ENCODE peak calls at places on chromosomes 2 and 18, in five cellular contexts. V is NCI-H1105 treated with DMSO at 0.1 percent for 48 hours; S is activated B cell treated with CpG ODN at 0.5 μM for 24 hours; A is HEK293T; Q is stimulated activated CD4-positive, alpha-beta T cell treated with anti-CD3 and anti-CD28 coated beads, Interleukin-2, amount 100 ng/mL, for 48 hours. Y is an unnamed sample.

GRCh38 chr18:3062798-3063563 is 50.0 kb upstream of the LPIN2 start:
- DNase-seq in V (no peak), S (peak), A (peak), Q (peak), Y (peak)

GRCh38 chr2:241540766-241541561 is 17.6 kb upstream of the BOK start:
- DNase-seq in V (no peak), S (peak), A (peak), Q (peak), Y (peak)

GRCh38 chr18:2641638-2642037 is 13.9 kb upstream of the SMCHD1 start:
- DNase-seq in V (no peak), S (no peak), A (no peak), Q (no peak), Y (peak)

GRCh38 chr2:75403991-75404428 is 156.7 kb downstream of the EVA1A start:
- DNase-seq in V (peak), S (no peak), A (peak), Q (no peak), Y (peak)

GRCh38 chr2:222799262-222799918 is 61.4 kb upstream of the ACSL3 start:
- DNase-seq in V (no peak), S (no peak), A (no peak), Q (no peak), Y (no peak)

GRCh38 chr2:233867993-233868532 is at the start of gene MSL3B:
- DNase-seq in V (no peak), S (peak), A (peak), Q (peak), Y (peak)

GRCh38 chr18:55421612-55422381 is 166.2 kb downstream of the TCF4 start:
- DNase-seq in V (peak), S (no peak), A (no peak), Q (no peak), Y (peak)

GRCh38 chr2:183185534-183185933 is 61.3 kb downstream of the NUP35 start:
- DNase-seq in V (no peak), S (no peak), A (no peak), Q (no peak), Y (no peak)

GRCh38 chr2:240384711-240385450 is 50.6 kb upstream of the GPC1 start:
- DNase-seq in V (no peak), S (no peak), A (no peak), Q (no peak), Y (no peak)

GRCh38 chr2:120293123-120293990 is 40.7 kb downstream of the RALB start:
- DNase-seq in V (no peak), S (no peak), A (no peak), Q (no peak), Y (no peak)

GRCh38 chr2:200155652-200156051 is 150.8 kb upstream of the SPATS2L start:
- DNase-seq in V (no peak), S (no peak), A (no peak), Q (no peak), Y (no peak)

GRCh38 chr2:102588213-102588939 is 31.0 kb upstream of the SLC9A2 start:
- DNase-seq in V (no peak), S (no peak), A (no peak), Q (no peak), Y (peak)

GRCh38 chr2:46985512-46985911 is 69.9 kb upstream of the MCFD2 start:
- DNase-seq in V (no peak), S (no peak), A (no peak), Q (no peak), Y (no peak)

GRCh38 chr2:166230024-166230723 is 102.4 kb upstream of the SCN1A start:
- DNase-seq in V (no peak), S (no peak), A (no peak), Q (no peak), Y (peak)

GRCh38 chr2:3712841-3713503 is 9.6 kb downstream of the DCDC2C start:
- DNase-seq in V (peak), S (no peak), A (no peak), Q (no peak), Y (peak)

GRCh38 chr18:39462436-39462835 is 1896.8 kb upstream of the CELF4 start:
- DNase-seq in V (no peak), S (no peak), A (no peak), Q (no peak), Y (no peak)

GRCh38 chr2:187853413-187853812 is 299.2 kb upstream of the TFPI start:
- DNase-seq in V (no peak), S (no peak), A (no peak), Q (no peak), Y (no peak)

GRCh38 chr2:39228413-39229209 is 15.2 kb downstream of the CDKL4 start:
- DNase-seq in V (no peak), S (peak), A (no peak), Q (no peak), Y (no peak)

GRCh38 chr2:218026676-218027425 is 24.1 kb upstream of the TNS1 start:
- DNase-seq in V (peak), S (no peak), A (no peak), Q (no peak), Y (no peak)

GRCh38 chr18:39302481-39302880 is 1736.9 kb upstream of the CELF4 start:
- DNase-seq in V (no peak), S (no peak), A (no peak), Q (no peak), Y (no peak)

GRCh38 chr2:105317937-105318336 is 11.6 kb downstream of the TGFBRAP1 start:
- DNase-seq in V (no peak), S (no peak), A (no peak), Q (no peak), Y (peak)

GRCh38 chr2:230042195-230042594 is 26.5 kb downstream of the SLC16A14 start:
- DNase-seq in V (no peak), S (no peak), A (no peak), Q (no peak), Y (no peak)

GRCh38 chr2:55838653-55839052 is 84.9 kb downstream of the EFEMP1 start:
- DNase-seq in V (peak), S (no peak), A (no peak), Q (no peak), Y (peak)

GRCh38 chr2:109295070-109295780 is 166.2 kb downstream of the SH3RF3 start:
- DNase-seq in V (no peak), S (no peak), A (no peak), Q (no peak), Y (no peak)

GRCh38 chr18:13036622-13037320 is 45.6 kb downstream of the CEP192 start:
- DNase-seq in V (no peak), S (no peak), A (no peak), Q (no peak), Y (no peak)

GRCh38 chr2:155377178-155377780 is 678.8 kb downstream of the KCNJ3 start:
- DNase-seq in V (peak), S (no peak), A (no peak), Q (no peak), Y (peak)

GRCh38 chr18:24600076-24600654 is 139.7 kb downstream of the HRH4 start:
- DNase-seq in V (peak), S (no peak), A (peak), Q (no peak), Y (peak)

GRCh38 chr2:235752875-235753274 is 259.0 kb downstream of the AGAP1 start:
- DNase-seq in V (no peak), S (no peak), A (no peak), Q (no peak), Y (peak)

GRCh38 chr2:162074579-162074922 is 536 bp upstream of the DPP4 start:
- DNase-seq in V (no peak), S (no peak), A (no peak), Q (no peak), Y (no peak)

GRCh38 chr2:119387381-119388129 is 20.8 kb downstream of the DBI start:
- DNase-seq in V (no peak), S (no peak), A (no peak), Q (no peak), Y (peak)

GRCh38 chr2:26914286-26914962 is 56.0 kb upstream of the MAPRE3 start:
- DNase-seq in V (no peak), S (no peak), A (no peak), Q (no peak), Y (no peak)

GRCh38 chr2:240996161-240996833 is 2.1 kb upstream of the SNED1 start:
- DNase-seq in V (no peak), S (no peak), A (no peak), Q (no peak), Y (no peak)

GRCh38 chr2:29562896-29563295 is 358.5 kb downstream of the ALK start:
- DNase-seq in V (peak), S (no peak), A (no peak), Q (no peak), Y (peak)

GRCh38 chr2:240775911-240776310 is 44.1 kb downstream of the KIF1A start:
- DNase-seq in V (no peak), S (no peak), A (no peak), Q (no peak), Y (no peak)

GRCh38 chr2:43717323-43717722 is 41.1 kb upstream of the C1GALT1C1L start:
- DNase-seq in V (no peak), S (no peak), A (no peak), Q (no peak), Y (no peak)

GRCh38 chr2:8030694-8031303 is 651.1 kb upstream of the ID2 start:
- DNase-seq in V (no peak), S (no peak), A (no peak), Q (no peak), Y (no peak)

GRCh38 chr2:145597011-145597410 is 1077.1 kb upstream of the ZEB2 start:
- DNase-seq in V (no peak), S (no peak), A (no peak), Q (no peak), Y (no peak)

Y was measured in NCI-H69.